ENCODE peak calls at places on chromosome 15, in ten cellular contexts. N, E, B, O, L, D, Y, F, W and X are unnamed samples.

GRCh38 chr15:57503051-57503702 is 88.5 kb upstream of the MYZAP start:
- DNase-seq in N (no peak), E (no peak), B (no peak), O (no peak), L (peak; percentile 66), D (no peak), Y (no peak), F (no peak), W (no peak), X (no peak)

GRCh38 chr15:79769081-79769481 is 127.7 kb downstream of the MTHFS start:
- DNase-seq in N (no peak), E (no peak), B (no peak), O (no peak), L (peak; percentile 77), D (peak; percentile 2), Y (no peak), F (no peak), W (no peak), X (no peak)

GRCh38 chr15:86016750-86017149 is 62.9 kb upstream of the AGBL1 start:
- DNase-seq in N (no peak), E (no peak), B (no peak), O (no peak), L (peak; percentile 2), D (no peak), Y (no peak), F (no peak), W (no peak), X (no peak)

GRCh38 chr15:77001351-77001750 is 6.4 kb downstream of the PSTPIP1 start:
- DNase-seq in N (no peak), E (no peak), B (no peak), O (peak; percentile 21), L (no peak), D (no peak), Y (peak; percentile 15), F (no peak), W (no peak), X (no peak)

GRCh38 chr15:96403071-96403470 is 72.6 kb downstream of the NR2F2 start:
- DNase-seq in N (no peak), E (no peak), B (no peak), O (no peak), L (no peak), D (no peak), Y (no peak), F (no peak), W (no peak), X (no peak)

GRCh38 chr15:57296473-57297162 is 79.7 kb upstream of the CGNL1 start:
- DNase-seq in N (no peak), E (no peak), B (no peak), O (no peak), L (no peak), D (peak; percentile 71), Y (no peak), F (no peak), W (peak; percentile 27), X (no peak)

GRCh38 chr15:48785195-48785594 is 25.7 kb downstream of the CEP152 start:
- DNase-seq in N (no peak), E (no peak), B (no peak), O (peak; percentile 51), L (no peak), D (no peak), Y (no peak), F (no peak), W (no peak), X (no peak)

GRCh38 chr15:58758141-58758540 is 8.6 kb upstream of the ADAM10 start:
- DNase-seq in N (no peak), E (no peak), B (no peak), O (no peak), L (peak; percentile 45), D (no peak), Y (no peak), F (no peak), W (no peak), X (no peak)

GRCh38 chr15:59437777-59438574 is at the start of gene FAM81A:
- DNase-seq in N (no peak), E (peak; percentile 71), B (no peak), O (peak; percentile 90), L (peak; percentile 77), D (peak; percentile 54), Y (peak; percentile 76), F (peak; percentile 94), W (peak; percentile 60), X (peak; percentile 79)

GRCh38 chr15:71629761-71630499 is 180.4 kb upstream of the NR2E3 start:
- DNase-seq in N (no peak), E (no peak), B (no peak), O (no peak), L (no peak), D (no peak), Y (no peak), F (no peak), W (no peak), X (no peak)

GRCh38 chr15:48682949-48683651 is 37.6 kb upstream of the FBN1 start:
- DNase-seq in N (no peak), E (no peak), B (no peak), O (peak; percentile 64), L (peak; percentile 86), D (peak; percentile 58), Y (peak; percentile 44), F (peak; percentile 80), W (peak; percentile 51), X (no peak)

DNA sequence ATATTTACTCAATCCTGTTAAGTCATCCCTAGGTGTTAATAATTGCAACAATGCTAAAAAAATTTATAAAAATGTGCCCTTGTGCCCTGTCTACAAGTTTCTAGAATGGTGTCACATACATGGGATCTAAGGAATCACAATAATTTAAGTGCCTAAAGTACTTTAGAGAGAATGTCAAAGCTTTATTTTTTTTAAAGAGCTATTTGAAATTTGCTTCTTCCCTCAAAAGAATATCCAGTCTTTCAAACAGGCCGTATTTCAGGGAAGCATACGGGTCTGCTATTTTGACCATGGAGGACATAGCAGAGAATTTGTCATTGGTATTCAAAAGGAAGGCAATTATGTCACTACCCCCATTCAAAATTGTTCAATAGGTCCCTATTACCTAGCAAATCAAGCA is 29.7 kb downstream of the MEIS2 start:
- DNase-seq in N (no peak), E (no peak), B (no peak), O (no peak), L (no peak), D (no peak), Y (no peak), F (no peak), W (no peak), X (no peak)
- H3K4me3 ChIP-seq in N (no peak overlapping the region), E (no peak overlapping the region), B (no peak overlapping the region), O (no peak overlapping the region), L (no peak overlapping the region), D (no peak overlapping the region), Y (no peak overlapping the region), F (no peak overlapping the region), W (no peak overlapping the region), X (no peak overlapping the region)

GRCh38 chr15:31845791-31846190 is 184.5 kb upstream of the CHRNA7 start:
- DNase-seq in N (no peak), E (no peak), B (no peak), O (no peak), L (no peak), D (no peak), Y (no peak), F (no peak), W (no peak), X (no peak)

GRCh38 chr15:31847961-31848360 is 182.4 kb upstream of the CHRNA7 start:
- DNase-seq in N (no peak), E (no peak), B (no peak), O (no peak), L (no peak), D (no peak), Y (no peak), F (no peak), W (no peak), X (no peak)

GRCh38 chr15:31852933-31853332 is 177.4 kb upstream of the CHRNA7 start:
- DNase-seq in N (no peak), E (no peak), B (no peak), O (no peak), L (no peak), D (no peak), Y (no peak), F (no peak), W (no peak), X (no peak)

GRCh38 chr15:31853370-31853769 is 176.9 kb upstream of the CHRNA7 start:
- DNase-seq in N (no peak), E (no peak), B (no peak), O (no peak), L (no peak), D (no peak), Y (no peak), F (no peak), W (no peak), X (no peak)

GRCh38 chr15:31848621-31849020 is 181.7 kb upstream of the CHRNA7 start:
- DNase-seq in N (no peak), E (no peak), B (no peak), O (no peak), L (no peak), D (no peak), Y (no peak), F (no peak), W (no peak), X (no peak)
- H3K27ac ChIP-seq in N (no peak overlapping the region), E (no peak overlapping the region), B (no peak overlapping the region), O (no peak overlapping the region), L (no peak overlapping the region), D (no peak overlapping the region), Y (no peak overlapping the region), F (no peak overlapping the region), W (no peak overlapping the region), X (peak overlapping the region; percentile 97)

GRCh38 chr15:47331796-47332480 is 385.4 kb upstream of the SEMA6D start:
- DNase-seq in N (peak; percentile 49), E (no peak), B (no peak), O (no peak), L (peak; percentile 22), D (no peak), Y (peak; percentile 48), F (no peak), W (no peak), X (no peak)

GRCh38 chr15:47334805-47335204 is 382.5 kb upstream of the SEMA6D start:
- DNase-seq in N (no peak), E (no peak), B (no peak), O (no peak), L (no peak), D (peak; percentile 35), Y (no peak), F (no peak), W (no peak), X (no peak)

GRCh38 chr15:47332481-47332880 is 384.8 kb upstream of the SEMA6D start:
- DNase-seq in N (peak; percentile 7), E (no peak), B (no peak), O (no peak), L (no peak), D (no peak), Y (no peak), F (no peak), W (no peak), X (no peak)

GRCh38 chr15:47337106-47337505 is 380.2 kb upstream of the SEMA6D start:
- DNase-seq in N (no peak), E (no peak), B (no peak), O (no peak), L (no peak), D (no peak), Y (no peak), F (no peak), W (no peak), X (no peak)

GRCh38 chr15:47333758-47334157 is 383.5 kb upstream of the SEMA6D start:
- DNase-seq in N (no peak), E (no peak), B (no peak), O (no peak), L (no peak), D (no peak), Y (no peak), F (no peak), W (no peak), X (no peak)
- H3K4me3 ChIP-seq in N (no peak overlapping the region), E (no peak overlapping the region), B (no peak overlapping the region), O (no peak overlapping the region), L (no peak overlapping the region), D (no peak overlapping the region), Y (no peak overlapping the region), F (no peak overlapping the region), W (no peak overlapping the region), X (no peak overlapping the region)

GRCh38 chr15:90054618-90055097 is 47.6 kb downstream of the IDH2 start:
- DNase-seq in N (no peak), E (no peak), B (no peak), O (no peak), L (no peak), D (no peak), Y (no peak), F (no peak), W (no peak), X (no peak)
- H3K27ac ChIP-seq in N (no peak overlapping the region), E (no peak overlapping the region), B (no peak overlapping the region), O (no peak overlapping the region), L (no peak overlapping the region), D (peak overlapping the region; percentile 40), Y (peak overlapping the region; percentile 22), F (no peak overlapping the region), W (no peak overlapping the region), X (peak overlapping the region; percentile 29)